ENCODE peak calls at places on chromosomes 11 and 22, in eight cellular contexts. One of them, this sample, is unnamed.

GRCh38 chr22:38305481-38306448 is 11.5 kb downstream of the CSNK1E start:
- DNase-seq in GM12864: peak; percentile 91
- DNase-seq in HL-60: no peak
- DNase-seq in AG10803: no peak
- DNase-seq in brain microvascular endothelial cell: no peak
- DNase-seq in cardiac fibroblast: peak; percentile 51
- DNase-seq in left ventricle myocardium inferior: no peak
- DNase-seq in heart right ventricle: no peak
- DNase-seq in this sample: no peak

GRCh38 chr22:40024201-40025061 is 29.7 kb downstream of the FAM83F start:
- DNase-seq in GM12864: peak; percentile 13
- DNase-seq in HL-60: peak; percentile 68
- DNase-seq in AG10803: peak; percentile 55
- DNase-seq in brain microvascular endothelial cell: peak; percentile 46
- DNase-seq in cardiac fibroblast: peak; percentile 71
- DNase-seq in left ventricle myocardium inferior: peak; percentile 63
- DNase-seq in heart right ventricle: peak; percentile 68
- DNase-seq in this sample: peak; percentile 65

GRCh38 chr11:103662880-103663279 is 373.6 kb upstream of the DDI1 start:
- DNase-seq in GM12864: no peak
- DNase-seq in HL-60: no peak
- DNase-seq in AG10803: no peak
- DNase-seq in brain microvascular endothelial cell: no peak
- DNase-seq in cardiac fibroblast: no peak
- DNase-seq in left ventricle myocardium inferior: no peak
- DNase-seq in heart right ventricle: no peak
- DNase-seq in this sample: no peak

GRCh38 chr11:78290293-78291176 is 101.8 kb downstream of the USP35 start:
- DNase-seq in GM12864: no peak
- DNase-seq in HL-60: peak; percentile 98
- DNase-seq in AG10803: peak; percentile 85
- DNase-seq in brain microvascular endothelial cell: peak; percentile 60
- DNase-seq in cardiac fibroblast: peak; percentile 94
- DNase-seq in left ventricle myocardium inferior: no peak
- DNase-seq in heart right ventricle: no peak
- DNase-seq in this sample: no peak

GRCh38 chr22:46758867-46759290 is 3.6 kb upstream of the TBC1D22A start:
- DNase-seq in GM12864: peak; percentile 58
- DNase-seq in HL-60: peak; percentile 65
- DNase-seq in AG10803: peak; percentile 61
- DNase-seq in brain microvascular endothelial cell: peak; percentile 53
- DNase-seq in cardiac fibroblast: peak; percentile 82
- DNase-seq in left ventricle myocardium inferior: no peak
- DNase-seq in heart right ventricle: no peak
- DNase-seq in this sample: peak; percentile 31

GRCh38 chr22:29071261-29072045 is 1.4 kb upstream of the KREMEN1 start:
- DNase-seq in GM12864: no peak
- DNase-seq in HL-60: peak; percentile 31
- DNase-seq in AG10803: no peak
- DNase-seq in brain microvascular endothelial cell: no peak
- DNase-seq in cardiac fibroblast: peak; percentile 38
- DNase-seq in left ventricle myocardium inferior: no peak
- DNase-seq in heart right ventricle: peak; percentile 51
- DNase-seq in this sample: no peak

GRCh38 chr11:113805640-113806039 is 26.0 kb downstream of the CLDN25 start:
- DNase-seq in GM12864: no peak
- DNase-seq in HL-60: no peak
- DNase-seq in AG10803: no peak
- DNase-seq in brain microvascular endothelial cell: no peak
- DNase-seq in cardiac fibroblast: no peak
- DNase-seq in left ventricle myocardium inferior: no peak
- DNase-seq in heart right ventricle: no peak
- DNase-seq in this sample: no peak

GRCh38 chr11:73393011-73393380 is 16.8 kb downstream of the RELT start:
- DNase-seq in GM12864: no peak
- DNase-seq in HL-60: no peak
- DNase-seq in AG10803: no peak
- DNase-seq in brain microvascular endothelial cell: peak; percentile 15
- DNase-seq in cardiac fibroblast: peak; percentile 40
- DNase-seq in left ventricle myocardium inferior: no peak
- DNase-seq in heart right ventricle: no peak
- DNase-seq in this sample: no peak

GRCh38 chr11:8613036-8613435 is 19.0 kb upstream of the STK33 start:
- DNase-seq in GM12864: no peak
- DNase-seq in HL-60: no peak
- DNase-seq in AG10803: no peak
- DNase-seq in brain microvascular endothelial cell: no peak
- DNase-seq in cardiac fibroblast: no peak
- DNase-seq in left ventricle myocardium inferior: no peak
- DNase-seq in heart right ventricle: no peak
- DNase-seq in this sample: no peak

GRCh38 chr11:72848846-72849466 is 34.7 kb downstream of the ATG16L2 start:
- DNase-seq in GM12864: no peak
- DNase-seq in HL-60: peak; percentile 47
- DNase-seq in AG10803: peak; percentile 41
- DNase-seq in brain microvascular endothelial cell: no peak
- DNase-seq in cardiac fibroblast: peak; percentile 62
- DNase-seq in left ventricle myocardium inferior: no peak
- DNase-seq in heart right ventricle: no peak
- DNase-seq in this sample: no peak

GRCh38 chr11:116777056-116777455 is 4.3 kb upstream of the BUD13 start:
- DNase-seq in GM12864: no peak
- DNase-seq in HL-60: peak; percentile 19
- DNase-seq in AG10803: no peak
- DNase-seq in brain microvascular endothelial cell: no peak
- DNase-seq in cardiac fibroblast: no peak
- DNase-seq in left ventricle myocardium inferior: no peak
- DNase-seq in heart right ventricle: no peak
- DNase-seq in this sample: no peak
- H3K4me3 ChIP-seq in GM12864: no peak overlapping the region
- H3K4me3 ChIP-seq in HL-60: no peak overlapping the region
- H3K4me3 ChIP-seq in AG10803: no peak overlapping the region
- H3K4me3 ChIP-seq in brain microvascular endothelial cell: no peak overlapping the region
- H3K4me3 ChIP-seq in cardiac fibroblast: no peak overlapping the region
- H3K4me3 ChIP-seq in left ventricle myocardium inferior: no peak overlapping the region
- H3K4me3 ChIP-seq in heart right ventricle: no peak overlapping the region
- H3K4me3 ChIP-seq in this sample: no peak overlapping the region

GRCh38 chr11:12112150-12112520 is 1.7 kb downstream of the MICAL2 start:
- DNase-seq in GM12864: no peak
- DNase-seq in HL-60: no peak
- DNase-seq in AG10803: no peak
- DNase-seq in brain microvascular endothelial cell: no peak
- DNase-seq in cardiac fibroblast: peak; percentile 16
- DNase-seq in left ventricle myocardium inferior: no peak
- DNase-seq in heart right ventricle: no peak
- DNase-seq in this sample: no peak
- H3K4me3 ChIP-seq in GM12864: no peak overlapping the region
- H3K4me3 ChIP-seq in HL-60: no peak overlapping the region
- H3K4me3 ChIP-seq in AG10803: peak overlapping the region; percentile 87
- H3K4me3 ChIP-seq in brain microvascular endothelial cell: peak overlapping the region; percentile 97
- H3K4me3 ChIP-seq in cardiac fibroblast: peak overlapping the region; percentile 95
- H3K4me3 ChIP-seq in left ventricle myocardium inferior: peak overlapping the region; percentile 97
- H3K4me3 ChIP-seq in heart right ventricle: peak overlapping the region; percentile 97
- H3K4me3 ChIP-seq in this sample: no peak overlapping the region

GRCh38 chr11:63556404-63556803 is 6.8 kb downstream of the PLAAT2 start:
- DNase-seq in GM12864: no peak
- DNase-seq in HL-60: no peak
- DNase-seq in AG10803: no peak
- DNase-seq in brain microvascular endothelial cell: no peak
- DNase-seq in cardiac fibroblast: no peak
- DNase-seq in left ventricle myocardium inferior: no peak
- DNase-seq in heart right ventricle: no peak
- DNase-seq in this sample: no peak

GRCh38 chr11:63554901-63555218 is 8.3 kb downstream of the PLAAT2 start:
- DNase-seq in GM12864: no peak
- DNase-seq in HL-60: no peak
- DNase-seq in AG10803: no peak
- DNase-seq in brain microvascular endothelial cell: no peak
- DNase-seq in cardiac fibroblast: no peak
- DNase-seq in left ventricle myocardium inferior: no peak
- DNase-seq in heart right ventricle: no peak
- DNase-seq in this sample: no peak

GRCh38 chr11:63551889-63552266 is 11.3 kb downstream of the PLAAT2 start:
- DNase-seq in GM12864: no peak
- DNase-seq in HL-60: no peak
- DNase-seq in AG10803: no peak
- DNase-seq in brain microvascular endothelial cell: no peak
- DNase-seq in cardiac fibroblast: no peak
- DNase-seq in left ventricle myocardium inferior: no peak
- DNase-seq in heart right ventricle: no peak
- DNase-seq in this sample: no peak

GRCh38 chr11:63552921-63553320 is 10.3 kb downstream of the PLAAT2 start:
- DNase-seq in GM12864: no peak
- DNase-seq in HL-60: no peak
- DNase-seq in AG10803: no peak
- DNase-seq in brain microvascular endothelial cell: no peak
- DNase-seq in cardiac fibroblast: no peak
- DNase-seq in left ventricle myocardium inferior: no peak
- DNase-seq in heart right ventricle: no peak
- DNase-seq in this sample: peak; percentile 27

GRCh38 chr11:63553759-63554158 is 9.4 kb downstream of the PLAAT2 start:
- DNase-seq in GM12864: peak; percentile 64
- DNase-seq in HL-60: no peak
- DNase-seq in AG10803: no peak
- DNase-seq in brain microvascular endothelial cell: no peak
- DNase-seq in cardiac fibroblast: no peak
- DNase-seq in left ventricle myocardium inferior: no peak
- DNase-seq in heart right ventricle: no peak
- DNase-seq in this sample: no peak
- H3K4me3 ChIP-seq in GM12864: no peak overlapping the region
- H3K4me3 ChIP-seq in HL-60: no peak overlapping the region
- H3K4me3 ChIP-seq in AG10803: no peak overlapping the region
- H3K4me3 ChIP-seq in brain microvascular endothelial cell: no peak overlapping the region
- H3K4me3 ChIP-seq in cardiac fibroblast: no peak overlapping the region
- H3K4me3 ChIP-seq in left ventricle myocardium inferior: no peak overlapping the region
- H3K4me3 ChIP-seq in heart right ventricle: no peak overlapping the region
- H3K4me3 ChIP-seq in this sample: no peak overlapping the region

GRCh38 chr22:20491346-20491745 is 4.2 kb downstream of the KLHL22 start:
- DNase-seq in GM12864: no peak
- DNase-seq in HL-60: no peak
- DNase-seq in AG10803: no peak
- DNase-seq in brain microvascular endothelial cell: no peak
- DNase-seq in cardiac fibroblast: no peak
- DNase-seq in left ventricle myocardium inferior: no peak
- DNase-seq in heart right ventricle: no peak
- DNase-seq in this sample: no peak

GRCh38 chr22:20488946-20489345 is 6.6 kb downstream of the KLHL22 start:
- DNase-seq in GM12864: no peak
- DNase-seq in HL-60: no peak
- DNase-seq in AG10803: no peak
- DNase-seq in brain microvascular endothelial cell: no peak
- DNase-seq in cardiac fibroblast: no peak
- DNase-seq in left ventricle myocardium inferior: no peak
- DNase-seq in heart right ventricle: no peak
- DNase-seq in this sample: no peak

GRCh38 chr22:20490941-20491307 is 4.7 kb downstream of the KLHL22 start:
- DNase-seq in GM12864: no peak
- DNase-seq in HL-60: no peak
- DNase-seq in AG10803: no peak
- DNase-seq in brain microvascular endothelial cell: no peak
- DNase-seq in cardiac fibroblast: no peak
- DNase-seq in left ventricle myocardium inferior: no peak
- DNase-seq in heart right ventricle: no peak
- DNase-seq in this sample: no peak

GRCh38 chr22:20487715-20488114 is 7.9 kb downstream of the KLHL22 start:
- DNase-seq in GM12864: no peak
- DNase-seq in HL-60: no peak
- DNase-seq in AG10803: no peak
- DNase-seq in brain microvascular endothelial cell: no peak
- DNase-seq in cardiac fibroblast: no peak
- DNase-seq in left ventricle myocardium inferior: no peak
- DNase-seq in heart right ventricle: no peak
- DNase-seq in this sample: no peak

GRCh38 chr22:20490183-20490940 is 5.2 kb downstream of the KLHL22 start:
- DNase-seq in GM12864: no peak
- DNase-seq in HL-60: no peak
- DNase-seq in AG10803: no peak
- DNase-seq in brain microvascular endothelial cell: no peak
- DNase-seq in cardiac fibroblast: no peak
- DNase-seq in left ventricle myocardium inferior: no peak
- DNase-seq in heart right ventricle: no peak
- DNase-seq in this sample: no peak
- H3K4me3 ChIP-seq in GM12864: no peak overlapping the region
- H3K4me3 ChIP-seq in HL-60: no peak overlapping the region
- H3K4me3 ChIP-seq in AG10803: no peak overlapping the region
- H3K4me3 ChIP-seq in brain microvascular endothelial cell: no peak overlapping the region
- H3K4me3 ChIP-seq in cardiac fibroblast: no peak overlapping the region
- H3K4me3 ChIP-seq in left ventricle myocardium inferior: no peak overlapping the region
- H3K4me3 ChIP-seq in heart right ventricle: no peak overlapping the region
- H3K4me3 ChIP-seq in this sample: no peak overlapping the region

DNA sequence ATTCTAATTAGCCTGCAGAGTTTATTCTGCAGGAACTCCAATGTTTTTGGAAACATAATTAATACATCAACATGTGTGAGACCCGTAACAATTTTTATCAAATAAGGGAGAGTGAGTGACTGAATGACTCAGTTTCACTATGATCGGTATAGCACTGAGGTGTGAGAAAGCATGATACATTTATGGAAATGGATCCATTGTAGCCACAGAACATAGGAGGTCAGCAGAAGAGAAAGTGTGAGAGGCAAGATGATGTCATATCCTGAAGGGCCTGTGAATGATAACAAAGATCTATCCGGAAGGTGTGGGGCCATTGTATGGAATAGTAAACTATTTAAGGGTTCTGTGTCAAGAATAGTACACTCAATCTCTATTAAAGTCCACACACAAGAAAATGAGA is 1406.1 kb upstream of the TENM4 start:
- DNase-seq in GM12864: peak; percentile 40
- DNase-seq in HL-60: no peak
- DNase-seq in AG10803: no peak
- DNase-seq in brain microvascular endothelial cell: peak; percentile 24
- DNase-seq in cardiac fibroblast: peak; percentile 3
- DNase-seq in left ventricle myocardium inferior: no peak
- DNase-seq in heart right ventricle: no peak
- DNase-seq in this sample: no peak
- H3K4me3 ChIP-seq in GM12864: no peak overlapping the region
- H3K4me3 ChIP-seq in HL-60: no peak overlapping the region
- H3K4me3 ChIP-seq in AG10803: no peak overlapping the region
- H3K4me3 ChIP-seq in brain microvascular endothelial cell: no peak overlapping the region
- H3K4me3 ChIP-seq in cardiac fibroblast: no peak overlapping the region
- H3K4me3 ChIP-seq in left ventricle myocardium inferior: no peak overlapping the region
- H3K4me3 ChIP-seq in heart right ventricle: no peak overlapping the region
- H3K4me3 ChIP-seq in this sample: no peak overlapping the region

GRCh38 chr11:22079133-22079847 is 113.6 kb upstream of the ANO5 start:
- DNase-seq in GM12864: no peak
- DNase-seq in HL-60: no peak
- DNase-seq in AG10803: no peak
- DNase-seq in brain microvascular endothelial cell: no peak
- DNase-seq in cardiac fibroblast: no peak
- DNase-seq in left ventricle myocardium inferior: no peak
- DNase-seq in heart right ventricle: no peak
- DNase-seq in this sample: no peak
- H3K4me3 ChIP-seq in GM12864: no peak overlapping the region
- H3K4me3 ChIP-seq in HL-60: no peak overlapping the region
- H3K4me3 ChIP-seq in AG10803: no peak overlapping the region
- H3K4me3 ChIP-seq in brain microvascular endothelial cell: no peak overlapping the region
- H3K4me3 ChIP-seq in cardiac fibroblast: no peak overlapping the region
- H3K4me3 ChIP-seq in left ventricle myocardium inferior: no peak overlapping the region
- H3K4me3 ChIP-seq in heart right ventricle: no peak overlapping the region
- H3K4me3 ChIP-seq in this sample: no peak overlapping the region

This sample was measured in SJSA1.